ENCODE peak calls at places on chromosomes 12 and 14, in eight cellular contexts. G, J, W, E, I, U, B and L are unnamed samples.

GRCh38 chr12:98745578-98746391 is 100.7 kb downstream of the APAF1 start:
- DNase-seq in G (peak), J (no peak), W (no peak), E (peak), I (no peak), U (peak), B (no peak), L (peak)

GRCh38 chr12:52768479-52769200 is 8.5 kb downstream of the KRT76 start:
- DNase-seq in G (no peak), J (no peak), W (no peak), E (no peak), I (no peak), U (no peak), B (no peak), L (no peak)

GRCh38 chr14:79278798-79279644 is 932.3 kb downstream of the DIO2 start:
- DNase-seq in G (no peak), J (peak), W (no peak), E (no peak), I (peak), U (peak), B (peak), L (peak)

GRCh38 chr14:98103705-98104104 is 1168.3 kb downstream of the BCL11B start:
- DNase-seq in G (no peak), J (no peak), W (no peak), E (no peak), I (no peak), U (no peak), B (no peak), L (no peak)

GRCh38 chr12:132520421-132521199 is 30.7 kb downstream of the FBRSL1 start:
- DNase-seq in G (no peak), J (no peak), W (no peak), E (no peak), I (no peak), U (no peak), B (no peak), L (no peak)

GRCh38 chr12:119770146-119770545 is 102.2 kb downstream of the PRKAB1 start:
- DNase-seq in G (no peak), J (no peak), W (no peak), E (no peak), I (no peak), U (peak), B (no peak), L (no peak)

GRCh38 chr12:108302034-108302433 is 37.1 kb downstream of the CMKLR1 start:
- DNase-seq in G (no peak), J (no peak), W (no peak), E (no peak), I (no peak), U (no peak), B (no peak), L (no peak)

GRCh38 chr14:33040548-33041140 is 102.0 kb downstream of the NPAS3 start:
- DNase-seq in G (no peak), J (no peak), W (no peak), E (no peak), I (no peak), U (peak), B (no peak), L (no peak)

GRCh38 chr14:33891700-33892099 is 59.2 kb downstream of the EGLN3 start:
- DNase-seq in G (no peak), J (no peak), W (no peak), E (no peak), I (no peak), U (no peak), B (no peak), L (no peak)

GRCh38 chr12:39145175-39145999 is 240.0 kb upstream of the CPNE8 start:
- DNase-seq in G (peak), J (peak), W (peak), E (peak), I (no peak), U (peak), B (no peak), L (peak)

GRCh38 chr12:118727967-118728366 is 253.4 kb upstream of the SRRM4 start:
- DNase-seq in G (no peak), J (no peak), W (no peak), E (no peak), I (no peak), U (no peak), B (no peak), L (no peak)

GRCh38 chr12:128012110-128012509 is 254.9 kb upstream of the TMEM132C start:
- DNase-seq in G (no peak), J (no peak), W (no peak), E (no peak), I (no peak), U (no peak), B (no peak), L (no peak)

GRCh38 chr12:67994046-67994445 is 4.8 kb downstream of the IFNG-AS1 start:
- DNase-seq in G (no peak), J (no peak), W (no peak), E (no peak), I (no peak), U (no peak), B (no peak), L (no peak)

GRCh38 chr12:57846285-57846576 is 298 bp downstream of the CTDSP2 start:
- DNase-seq in G (no peak), J (no peak), W (peak), E (no peak), I (no peak), U (no peak), B (no peak), L (no peak)

GRCh38 chr12:47079365-47079893 is at the start of gene PCED1B:
- DNase-seq in G (peak), J (peak), W (peak), E (peak), I (peak), U (peak), B (no peak), L (peak)

GRCh38 chr12:122356192-122356635 is 66.3 kb downstream of the CLIP1 start:
- DNase-seq in G (peak), J (no peak), W (peak), E (peak), I (no peak), U (peak), B (no peak), L (no peak)

GRCh38 chr14:75427482-75428229 is at the start of gene JDP2:
- DNase-seq in G (peak), J (peak), W (peak), E (peak), I (peak), U (peak), B (peak), L (peak)

GRCh38 chr12:99713946-99714520 is 66.5 kb downstream of the GARIN6 start:
- DNase-seq in G (no peak), J (no peak), W (no peak), E (no peak), I (no peak), U (no peak), B (no peak), L (no peak)

GRCh38 chr14:52146504-52146903 is 77.6 kb upstream of the NID2 start:
- DNase-seq in G (no peak), J (no peak), W (no peak), E (no peak), I (no peak), U (peak), B (no peak), L (no peak)

GRCh38 chr12:50066402-50066801 is 9.0 kb downstream of the ASIC1 start:
- DNase-seq in G (peak), J (no peak), W (no peak), E (no peak), I (no peak), U (peak), B (peak), L (no peak)